ENCODE peak calls at places on chromosomes 6 and 20, in seven cellular contexts. One of them, this sample, is unnamed.

GRCh38 chr20:59751075-59751711 is 146.9 kb downstream of the PHACTR3 start:
- DNase-seq in stimulated activated CD4-positive, alpha-beta T cell treated with anti-CD3 and anti-CD28 coated beads, Interleukin-2, amount 100 ng/mL, for 24 hours: peak
- DNase-seq in EL: peak
- DNase-seq in fibroblast of villous mesenchyme: peak
- DNase-seq in renal cortical epithelial cell: peak
- DNase-seq in amygdala: peak
- DNase-seq in BJ: peak
- DNase-seq in this sample: no peak

GRCh38 chr6:84641076-84641475 is 123.3 kb downstream of the TBX18 start:
- DNase-seq in stimulated activated CD4-positive, alpha-beta T cell treated with anti-CD3 and anti-CD28 coated beads, Interleukin-2, amount 100 ng/mL, for 24 hours: no peak
- DNase-seq in renal cortical epithelial cell: no peak
- DNase-seq in fibroblast of villous mesenchyme: peak
- DNase-seq in BJ: no peak
- DNase-seq in amygdala: no peak
- DNase-seq in EL: no peak
- DNase-seq in this sample: peak

GRCh38 chr20:49892260-49893216 is 22.8 kb downstream of the SPATA2 start:
- DNase-seq in BJ: no peak
- DNase-seq in amygdala: no peak
- DNase-seq in fibroblast of villous mesenchyme: no peak
- DNase-seq in EL: no peak
- DNase-seq in renal cortical epithelial cell: no peak
- DNase-seq in stimulated activated CD4-positive, alpha-beta T cell treated with anti-CD3 and anti-CD28 coated beads, Interleukin-2, amount 100 ng/mL, for 24 hours: no peak
- DNase-seq in this sample: no peak

GRCh38 chr20:10476319-10476724 is 41.2 kb downstream of the SLX4IP start:
- DNase-seq in amygdala: no peak
- DNase-seq in BJ: peak
- DNase-seq in stimulated activated CD4-positive, alpha-beta T cell treated with anti-CD3 and anti-CD28 coated beads, Interleukin-2, amount 100 ng/mL, for 24 hours: no peak
- DNase-seq in EL: peak
- DNase-seq in renal cortical epithelial cell: no peak
- DNase-seq in fibroblast of villous mesenchyme: no peak
- DNase-seq in this sample: peak

GRCh38 chr6:125598422-125598821 is 151.0 kb upstream of the HEY2 start:
- DNase-seq in EL: peak
- DNase-seq in BJ: no peak
- DNase-seq in fibroblast of villous mesenchyme: peak
- DNase-seq in stimulated activated CD4-positive, alpha-beta T cell treated with anti-CD3 and anti-CD28 coated beads, Interleukin-2, amount 100 ng/mL, for 24 hours: no peak
- DNase-seq in amygdala: no peak
- DNase-seq in renal cortical epithelial cell: peak
- DNase-seq in this sample: peak

GRCh38 chr20:63736893-63737689 is 627 bp downstream of the LIME1 start:
- DNase-seq in EL: no peak
- DNase-seq in fibroblast of villous mesenchyme: no peak
- DNase-seq in renal cortical epithelial cell: no peak
- DNase-seq in amygdala: no peak
- DNase-seq in stimulated activated CD4-positive, alpha-beta T cell treated with anti-CD3 and anti-CD28 coated beads, Interleukin-2, amount 100 ng/mL, for 24 hours: peak
- DNase-seq in BJ: no peak
- DNase-seq in this sample: no peak

GRCh38 chr20:37517371-37517748 is 3.7 kb upstream of the NNAT start:
- DNase-seq in BJ: no peak
- DNase-seq in EL: no peak
- DNase-seq in stimulated activated CD4-positive, alpha-beta T cell treated with anti-CD3 and anti-CD28 coated beads, Interleukin-2, amount 100 ng/mL, for 24 hours: no peak
- DNase-seq in renal cortical epithelial cell: no peak
- DNase-seq in amygdala: no peak
- DNase-seq in fibroblast of villous mesenchyme: no peak
- DNase-seq in this sample: no peak

GRCh38 chr6:166615059-166615770 is 11.8 kb downstream of the RPS6KA2 start:
- DNase-seq in EL: peak
- DNase-seq in BJ: no peak
- DNase-seq in fibroblast of villous mesenchyme: peak
- DNase-seq in renal cortical epithelial cell: peak
- DNase-seq in amygdala: no peak
- DNase-seq in stimulated activated CD4-positive, alpha-beta T cell treated with anti-CD3 and anti-CD28 coated beads, Interleukin-2, amount 100 ng/mL, for 24 hours: no peak
- DNase-seq in this sample: peak

GRCh38 chr6:80976336-80976735 is 776.1 kb downstream of the TENT5A start:
- DNase-seq in stimulated activated CD4-positive, alpha-beta T cell treated with anti-CD3 and anti-CD28 coated beads, Interleukin-2, amount 100 ng/mL, for 24 hours: no peak
- DNase-seq in BJ: no peak
- DNase-seq in renal cortical epithelial cell: no peak
- DNase-seq in EL: peak
- DNase-seq in amygdala: no peak
- DNase-seq in fibroblast of villous mesenchyme: no peak
- DNase-seq in this sample: no peak

GRCh38 chr20:48703511-48704219 is 124.1 kb downstream of the PREX1 start:
- DNase-seq in renal cortical epithelial cell: no peak
- DNase-seq in stimulated activated CD4-positive, alpha-beta T cell treated with anti-CD3 and anti-CD28 coated beads, Interleukin-2, amount 100 ng/mL, for 24 hours: no peak
- DNase-seq in amygdala: peak
- DNase-seq in fibroblast of villous mesenchyme: no peak
- DNase-seq in BJ: no peak
- DNase-seq in EL: no peak
- DNase-seq in this sample: no peak

GRCh38 chr6:8429821-8430220 is 5.5 kb downstream of the SLC35B3 start:
- DNase-seq in stimulated activated CD4-positive, alpha-beta T cell treated with anti-CD3 and anti-CD28 coated beads, Interleukin-2, amount 100 ng/mL, for 24 hours: no peak
- DNase-seq in BJ: no peak
- DNase-seq in renal cortical epithelial cell: no peak
- DNase-seq in fibroblast of villous mesenchyme: no peak
- DNase-seq in amygdala: no peak
- DNase-seq in EL: no peak
- DNase-seq in this sample: no peak

GRCh38 chr20:33005132-33005566 is 916 bp upstream of the SUN5 start:
- DNase-seq in fibroblast of villous mesenchyme: no peak
- DNase-seq in amygdala: no peak
- DNase-seq in EL: no peak
- DNase-seq in renal cortical epithelial cell: no peak
- DNase-seq in BJ: no peak
- DNase-seq in stimulated activated CD4-positive, alpha-beta T cell treated with anti-CD3 and anti-CD28 coated beads, Interleukin-2, amount 100 ng/mL, for 24 hours: peak
- DNase-seq in this sample: no peak

GRCh38 chr6:106163966-106164877 is 78.1 kb downstream of the PRDM1 start:
- DNase-seq in stimulated activated CD4-positive, alpha-beta T cell treated with anti-CD3 and anti-CD28 coated beads, Interleukin-2, amount 100 ng/mL, for 24 hours: peak
- DNase-seq in renal cortical epithelial cell: peak
- DNase-seq in amygdala: no peak
- DNase-seq in fibroblast of villous mesenchyme: peak
- DNase-seq in BJ: peak
- DNase-seq in EL: peak
- DNase-seq in this sample: peak